ENCODE peak calls at places on chromosomes 16 and 17, in six cellular contexts. One of them, this sample, is unnamed.

GRCh38 chr17:63082273-63082861 is 116.3 kb downstream of the TANC2 start:
- DNase-seq in CD4-positive, alpha-beta memory T cell: no peak
- DNase-seq in ovary: no peak
- DNase-seq in activated CD8-positive, alpha-beta memory T cell treated with anti-CD3 and anti-CD28 coated beads, Interleukin-2, amount 10 ng/mL, durations not matched to agents 7 days and 5 days: no peak
- DNase-seq in sciatic nerve: no peak
- DNase-seq in C1 segment of cervical spinal cord: no peak
- DNase-seq in this sample: peak; percentile 58

GRCh38 chr16:23105309-23105708 is 43.9 kb downstream of the USP31 start:
- DNase-seq in sciatic nerve: no peak
- DNase-seq in activated CD8-positive, alpha-beta memory T cell treated with anti-CD3 and anti-CD28 coated beads, Interleukin-2, amount 10 ng/mL, durations not matched to agents 7 days and 5 days: no peak
- DNase-seq in C1 segment of cervical spinal cord: peak; percentile 17
- DNase-seq in CD4-positive, alpha-beta memory T cell: no peak
- DNase-seq in ovary: no peak
- DNase-seq in this sample: no peak

GRCh38 chr17:83103200-83103937 is 24.0 kb downstream of the METRNL start:
- DNase-seq in activated CD8-positive, alpha-beta memory T cell treated with anti-CD3 and anti-CD28 coated beads, Interleukin-2, amount 10 ng/mL, durations not matched to agents 7 days and 5 days: no peak
- DNase-seq in ovary: no peak
- DNase-seq in sciatic nerve: peak; percentile 89
- DNase-seq in CD4-positive, alpha-beta memory T cell: no peak
- DNase-seq in C1 segment of cervical spinal cord: no peak
- DNase-seq in this sample: peak; percentile 73

GRCh38 chr17:79188048-79188447 is 113.4 kb downstream of the ENGASE start:
- DNase-seq in ovary: no peak
- DNase-seq in CD4-positive, alpha-beta memory T cell: no peak
- DNase-seq in C1 segment of cervical spinal cord: no peak
- DNase-seq in activated CD8-positive, alpha-beta memory T cell treated with anti-CD3 and anti-CD28 coated beads, Interleukin-2, amount 10 ng/mL, durations not matched to agents 7 days and 5 days: no peak
- DNase-seq in sciatic nerve: no peak
- DNase-seq in this sample: peak; percentile 42

GRCh38 chr17:3003401-3004149 is 59.8 kb downstream of the OR1D5 start:
- DNase-seq in C1 segment of cervical spinal cord: no peak
- DNase-seq in ovary: no peak
- DNase-seq in sciatic nerve: no peak
- DNase-seq in CD4-positive, alpha-beta memory T cell: no peak
- DNase-seq in activated CD8-positive, alpha-beta memory T cell treated with anti-CD3 and anti-CD28 coated beads, Interleukin-2, amount 10 ng/mL, durations not matched to agents 7 days and 5 days: no peak
- DNase-seq in this sample: no peak

GRCh38 chr16:27378871-27379580 is 22.9 kb upstream of the IL21R start:
- DNase-seq in activated CD8-positive, alpha-beta memory T cell treated with anti-CD3 and anti-CD28 coated beads, Interleukin-2, amount 10 ng/mL, durations not matched to agents 7 days and 5 days: peak; percentile 45
- DNase-seq in C1 segment of cervical spinal cord: no peak
- DNase-seq in sciatic nerve: no peak
- DNase-seq in ovary: no peak
- DNase-seq in CD4-positive, alpha-beta memory T cell: no peak
- DNase-seq in this sample: no peak

GRCh38 chr17:79794659-79795511 is 2.0 kb downstream of the CBX8 start:
- DNase-seq in C1 segment of cervical spinal cord: no peak
- DNase-seq in ovary: no peak
- DNase-seq in activated CD8-positive, alpha-beta memory T cell treated with anti-CD3 and anti-CD28 coated beads, Interleukin-2, amount 10 ng/mL, durations not matched to agents 7 days and 5 days: no peak
- DNase-seq in sciatic nerve: no peak
- DNase-seq in CD4-positive, alpha-beta memory T cell: no peak
- DNase-seq in this sample: no peak

GRCh38 chr16:590165-590874 is 454 bp downstream of the RAB40C start:
- DNase-seq in ovary: peak; percentile 43
- DNase-seq in sciatic nerve: peak; percentile 75
- DNase-seq in CD4-positive, alpha-beta memory T cell: no peak
- DNase-seq in C1 segment of cervical spinal cord: no peak
- DNase-seq in activated CD8-positive, alpha-beta memory T cell treated with anti-CD3 and anti-CD28 coated beads, Interleukin-2, amount 10 ng/mL, durations not matched to agents 7 days and 5 days: peak; percentile 54
- DNase-seq in this sample: peak; percentile 23

GRCh38 chr16:2985893-2986355 is 5.7 kb upstream of the PKMYT1 start:
- DNase-seq in CD4-positive, alpha-beta memory T cell: no peak
- DNase-seq in activated CD8-positive, alpha-beta memory T cell treated with anti-CD3 and anti-CD28 coated beads, Interleukin-2, amount 10 ng/mL, durations not matched to agents 7 days and 5 days: no peak
- DNase-seq in C1 segment of cervical spinal cord: peak; percentile 95
- DNase-seq in ovary: no peak
- DNase-seq in sciatic nerve: no peak
- DNase-seq in this sample: no peak

GRCh38 chr17:69235338-69236058 is 6.9 kb upstream of the ABCA10 start:
- DNase-seq in sciatic nerve: peak; percentile 91
- DNase-seq in ovary: peak; percentile 72
- DNase-seq in C1 segment of cervical spinal cord: peak; percentile 3
- DNase-seq in CD4-positive, alpha-beta memory T cell: peak; percentile 46
- DNase-seq in activated CD8-positive, alpha-beta memory T cell treated with anti-CD3 and anti-CD28 coated beads, Interleukin-2, amount 10 ng/mL, durations not matched to agents 7 days and 5 days: peak; percentile 78
- DNase-seq in this sample: peak; percentile 97

GRCh38 chr16:10981697-10982216 is 37.4 kb downstream of the CLEC16A start:
- DNase-seq in CD4-positive, alpha-beta memory T cell: no peak
- DNase-seq in C1 segment of cervical spinal cord: no peak
- DNase-seq in ovary: no peak
- DNase-seq in sciatic nerve: no peak
- DNase-seq in activated CD8-positive, alpha-beta memory T cell treated with anti-CD3 and anti-CD28 coated beads, Interleukin-2, amount 10 ng/mL, durations not matched to agents 7 days and 5 days: peak; percentile 87
- DNase-seq in this sample: peak; percentile 33

GRCh38 chr16:34078697-34079096 is 619.3 kb downstream of the TP53TG3F start:
- DNase-seq in ovary: no peak
- DNase-seq in activated CD8-positive, alpha-beta memory T cell treated with anti-CD3 and anti-CD28 coated beads, Interleukin-2, amount 10 ng/mL, durations not matched to agents 7 days and 5 days: no peak
- DNase-seq in CD4-positive, alpha-beta memory T cell: no peak
- DNase-seq in sciatic nerve: no peak
- DNase-seq in C1 segment of cervical spinal cord: no peak
- DNase-seq in this sample: no peak

GRCh38 chr17:8326591-8327583 is 12.8 kb upstream of the ODF4 start:
- DNase-seq in activated CD8-positive, alpha-beta memory T cell treated with anti-CD3 and anti-CD28 coated beads, Interleukin-2, amount 10 ng/mL, durations not matched to agents 7 days and 5 days: peak; percentile 47
- DNase-seq in CD4-positive, alpha-beta memory T cell: peak; percentile 14
- DNase-seq in ovary: peak; percentile 18
- DNase-seq in sciatic nerve: peak; percentile 69
- DNase-seq in C1 segment of cervical spinal cord: no peak
- DNase-seq in this sample: no peak

GRCh38 chr16:61677776-61678175 is 358.5 kb downstream of the CDH8 start:
- DNase-seq in ovary: no peak
- DNase-seq in sciatic nerve: no peak
- DNase-seq in C1 segment of cervical spinal cord: no peak
- DNase-seq in CD4-positive, alpha-beta memory T cell: no peak
- DNase-seq in activated CD8-positive, alpha-beta memory T cell treated with anti-CD3 and anti-CD28 coated beads, Interleukin-2, amount 10 ng/mL, durations not matched to agents 7 days and 5 days: no peak
- DNase-seq in this sample: no peak

GRCh38 chr16:14418795-14419225 is 211.2 kb downstream of the PARN start:
- DNase-seq in sciatic nerve: no peak
- DNase-seq in C1 segment of cervical spinal cord: no peak
- DNase-seq in ovary: no peak
- DNase-seq in CD4-positive, alpha-beta memory T cell: no peak
- DNase-seq in activated CD8-positive, alpha-beta memory T cell treated with anti-CD3 and anti-CD28 coated beads, Interleukin-2, amount 10 ng/mL, durations not matched to agents 7 days and 5 days: no peak
- DNase-seq in this sample: no peak

GRCh38 chr17:16001498-16001897 is 1.9 kb downstream of the TTC19 start:
- DNase-seq in activated CD8-positive, alpha-beta memory T cell treated with anti-CD3 and anti-CD28 coated beads, Interleukin-2, amount 10 ng/mL, durations not matched to agents 7 days and 5 days: no peak
- DNase-seq in CD4-positive, alpha-beta memory T cell: no peak
- DNase-seq in sciatic nerve: no peak
- DNase-seq in C1 segment of cervical spinal cord: no peak
- DNase-seq in ovary: no peak
- DNase-seq in this sample: peak; percentile 68

GRCh38 chr16:11595908-11596504 is 9.3 kb upstream of the LITAF start:
- DNase-seq in CD4-positive, alpha-beta memory T cell: no peak
- DNase-seq in C1 segment of cervical spinal cord: no peak
- DNase-seq in ovary: no peak
- DNase-seq in activated CD8-positive, alpha-beta memory T cell treated with anti-CD3 and anti-CD28 coated beads, Interleukin-2, amount 10 ng/mL, durations not matched to agents 7 days and 5 days: no peak
- DNase-seq in sciatic nerve: no peak
- DNase-seq in this sample: no peak

GRCh38 chr17:63434951-63435571 is 11.0 kb downstream of the CYB561 start:
- DNase-seq in activated CD8-positive, alpha-beta memory T cell treated with anti-CD3 and anti-CD28 coated beads, Interleukin-2, amount 10 ng/mL, durations not matched to agents 7 days and 5 days: peak; percentile 91
- DNase-seq in sciatic nerve: peak; percentile 86
- DNase-seq in CD4-positive, alpha-beta memory T cell: peak; percentile 81
- DNase-seq in ovary: no peak
- DNase-seq in C1 segment of cervical spinal cord: no peak
- DNase-seq in this sample: peak; percentile 99

GRCh38 chr17:44556114-44556853 is 1.0 kb upstream of the FZD2 start:
- DNase-seq in CD4-positive, alpha-beta memory T cell: no peak
- DNase-seq in ovary: peak; percentile 31
- DNase-seq in sciatic nerve: peak; percentile 66
- DNase-seq in C1 segment of cervical spinal cord: no peak
- DNase-seq in activated CD8-positive, alpha-beta memory T cell treated with anti-CD3 and anti-CD28 coated beads, Interleukin-2, amount 10 ng/mL, durations not matched to agents 7 days and 5 days: peak; percentile 42
- DNase-seq in this sample: peak; percentile 68

GRCh38 chr17:65857713-65858112 is 296.3 kb upstream of the AXIN2 start:
- DNase-seq in ovary: no peak
- DNase-seq in sciatic nerve: no peak
- DNase-seq in C1 segment of cervical spinal cord: no peak
- DNase-seq in CD4-positive, alpha-beta memory T cell: no peak
- DNase-seq in activated CD8-positive, alpha-beta memory T cell treated with anti-CD3 and anti-CD28 coated beads, Interleukin-2, amount 10 ng/mL, durations not matched to agents 7 days and 5 days: no peak
- DNase-seq in this sample: peak; percentile 34

GRCh38 chr17:15510361-15510760 is 42.9 kb upstream of the CDRT4 start:
- DNase-seq in CD4-positive, alpha-beta memory T cell: no peak
- DNase-seq in ovary: no peak
- DNase-seq in sciatic nerve: no peak
- DNase-seq in activated CD8-positive, alpha-beta memory T cell treated with anti-CD3 and anti-CD28 coated beads, Interleukin-2, amount 10 ng/mL, durations not matched to agents 7 days and 5 days: no peak
- DNase-seq in C1 segment of cervical spinal cord: no peak
- DNase-seq in this sample: peak; percentile 91

GRCh38 chr17:48641541-48642058 is 15.4 kb upstream of the HOXB9 start:
- DNase-seq in CD4-positive, alpha-beta memory T cell: no peak
- DNase-seq in activated CD8-positive, alpha-beta memory T cell treated with anti-CD3 and anti-CD28 coated beads, Interleukin-2, amount 10 ng/mL, durations not matched to agents 7 days and 5 days: no peak
- DNase-seq in sciatic nerve: no peak
- DNase-seq in C1 segment of cervical spinal cord: no peak
- DNase-seq in ovary: no peak
- DNase-seq in this sample: no peak

GRCh38 chr17:57859601-57860413 is 10.0 kb upstream of the MRPS23 start:
- DNase-seq in activated CD8-positive, alpha-beta memory T cell treated with anti-CD3 and anti-CD28 coated beads, Interleukin-2, amount 10 ng/mL, durations not matched to agents 7 days and 5 days: no peak
- DNase-seq in C1 segment of cervical spinal cord: no peak
- DNase-seq in ovary: no peak
- DNase-seq in sciatic nerve: no peak
- DNase-seq in CD4-positive, alpha-beta memory T cell: no peak
- DNase-seq in this sample: no peak

GRCh38 chr16:85471469-85472431 is 141.4 kb upstream of the GSE1 start:
- DNase-seq in ovary: peak; percentile 68
- DNase-seq in activated CD8-positive, alpha-beta memory T cell treated with anti-CD3 and anti-CD28 coated beads, Interleukin-2, amount 10 ng/mL, durations not matched to agents 7 days and 5 days: no peak
- DNase-seq in CD4-positive, alpha-beta memory T cell: no peak
- DNase-seq in C1 segment of cervical spinal cord: no peak
- DNase-seq in sciatic nerve: no peak
- DNase-seq in this sample: peak; percentile 80

GRCh38 chr17:79954281-79955166 is 81.1 kb downstream of the TBC1D16 start:
- DNase-seq in activated CD8-positive, alpha-beta memory T cell treated with anti-CD3 and anti-CD28 coated beads, Interleukin-2, amount 10 ng/mL, durations not matched to agents 7 days and 5 days: no peak
- DNase-seq in ovary: no peak
- DNase-seq in sciatic nerve: no peak
- DNase-seq in CD4-positive, alpha-beta memory T cell: no peak
- DNase-seq in C1 segment of cervical spinal cord: no peak
- DNase-seq in this sample: no peak

GRCh38 chr17:1000597-1001490 is 3.9 kb downstream of the TIMM22 start:
- DNase-seq in sciatic nerve: no peak
- DNase-seq in ovary: no peak
- DNase-seq in activated CD8-positive, alpha-beta memory T cell treated with anti-CD3 and anti-CD28 coated beads, Interleukin-2, amount 10 ng/mL, durations not matched to agents 7 days and 5 days: no peak
- DNase-seq in CD4-positive, alpha-beta memory T cell: no peak
- DNase-seq in C1 segment of cervical spinal cord: no peak
- DNase-seq in this sample: no peak

GRCh38 chr17:73693016-73693545 is 48.8 kb upstream of the SDK2 start:
- DNase-seq in activated CD8-positive, alpha-beta memory T cell treated with anti-CD3 and anti-CD28 coated beads, Interleukin-2, amount 10 ng/mL, durations not matched to agents 7 days and 5 days: no peak
- DNase-seq in sciatic nerve: no peak
- DNase-seq in CD4-positive, alpha-beta memory T cell: no peak
- DNase-seq in C1 segment of cervical spinal cord: no peak
- DNase-seq in ovary: no peak
- DNase-seq in this sample: no peak

GRCh38 chr17:68498479-68499326 is 13.5 kb upstream of the PRKAR1A start:
- DNase-seq in sciatic nerve: no peak
- DNase-seq in ovary: peak; percentile 64
- DNase-seq in C1 segment of cervical spinal cord: no peak
- DNase-seq in CD4-positive, alpha-beta memory T cell: no peak
- DNase-seq in activated CD8-positive, alpha-beta memory T cell treated with anti-CD3 and anti-CD28 coated beads, Interleukin-2, amount 10 ng/mL, durations not matched to agents 7 days and 5 days: no peak
- DNase-seq in this sample: no peak

GRCh38 chr16:10579965-10580918 is at the start of gene EMP2:
- DNase-seq in C1 segment of cervical spinal cord: no peak
- DNase-seq in ovary: peak; percentile 88
- DNase-seq in sciatic nerve: peak; percentile 90
- DNase-seq in CD4-positive, alpha-beta memory T cell: no peak
- DNase-seq in activated CD8-positive, alpha-beta memory T cell treated with anti-CD3 and anti-CD28 coated beads, Interleukin-2, amount 10 ng/mL, durations not matched to agents 7 days and 5 days: no peak
- DNase-seq in this sample: peak; percentile 76

GRCh38 chr17:76905036-76905435 is 36.8 kb downstream of the MGAT5B start:
- DNase-seq in C1 segment of cervical spinal cord: no peak
- DNase-seq in ovary: no peak
- DNase-seq in activated CD8-positive, alpha-beta memory T cell treated with anti-CD3 and anti-CD28 coated beads, Interleukin-2, amount 10 ng/mL, durations not matched to agents 7 days and 5 days: no peak
- DNase-seq in sciatic nerve: no peak
- DNase-seq in CD4-positive, alpha-beta memory T cell: no peak
- DNase-seq in this sample: no peak

GRCh38 chr17:46841561-46842379 is 9.6 kb upstream of the WNT9B start:
- DNase-seq in sciatic nerve: no peak
- DNase-seq in C1 segment of cervical spinal cord: no peak
- DNase-seq in activated CD8-positive, alpha-beta memory T cell treated with anti-CD3 and anti-CD28 coated beads, Interleukin-2, amount 10 ng/mL, durations not matched to agents 7 days and 5 days: no peak
- DNase-seq in ovary: no peak
- DNase-seq in CD4-positive, alpha-beta memory T cell: no peak
- DNase-seq in this sample: peak; percentile 46

GRCh38 chr17:76658387-76658705 is 14.8 kb upstream of the ST6GALNAC1 start:
- DNase-seq in CD4-positive, alpha-beta memory T cell: no peak
- DNase-seq in C1 segment of cervical spinal cord: no peak
- DNase-seq in ovary: no peak
- DNase-seq in activated CD8-positive, alpha-beta memory T cell treated with anti-CD3 and anti-CD28 coated beads, Interleukin-2, amount 10 ng/mL, durations not matched to agents 7 days and 5 days: no peak
- DNase-seq in sciatic nerve: no peak
- DNase-seq in this sample: no peak